ENCODE peak calls at places on chromosomes 6 and 20, in five cellular contexts. P is AG10803, Z is astrocyte of the spinal cord, F is neural progenitor cell, I is cardiac muscle cell. C is an unnamed sample.

GRCh38 chr20:9290331-9290730 is 221.4 kb downstream of the PLCB4 start:
- DNase-seq in P (no peak), Z (no peak), F (no peak), I (no peak), C (no peak)

GRCh38 chr20:19590382-19590781 is 167.7 kb upstream of the RIN2 start:
- DNase-seq in P (no peak), Z (no peak), F (no peak), I (no peak), C (no peak)

GRCh38 chr6:7615611-7616383 is 25.8 kb downstream of the SNRNP48 start:
- DNase-seq in P (peak), Z (peak), F (peak), I (peak), C (peak)

GRCh38 chr6:28589952-28590340 is 64.3 kb downstream of the GPX5 start:
- DNase-seq in P (no peak), Z (no peak), F (peak), I (no peak), C (no peak)

GRCh38 chr20:48791014-48791413 is 36.8 kb downstream of the PREX1 start:
- DNase-seq in P (no peak), Z (peak), F (no peak), I (no peak), C (peak)

GRCh38 chr6:39225946-39226437 is 3.3 kb downstream of the KCNK5 start:
- DNase-seq in P (no peak), Z (no peak), F (no peak), I (no peak), C (no peak)

GRCh38 chr6:140051521-140052455 is 677.3 kb upstream of the CITED2 start:
- DNase-seq in P (peak), Z (peak), F (no peak), I (no peak), C (peak)

GRCh38 chr20:13684566-13685222 is 46.0 kb upstream of the TASP1 start:
- DNase-seq in P (peak), Z (no peak), F (no peak), I (no peak), C (no peak)

GRCh38 chr6:40956871-40957270 is 82.2 kb downstream of the UNC5CL start:
- DNase-seq in P (peak), Z (no peak), F (peak), I (no peak), C (no peak)

GRCh38 chr6:34809914-34810882 is 18.3 kb downstream of the BLTP3A start:
- DNase-seq in P (no peak), Z (no peak), F (no peak), I (no peak), C (peak)

GRCh38 chr20:13610205-13610604 is 28.5 kb downstream of the TASP1 start:
- DNase-seq in P (no peak), Z (no peak), F (peak), I (peak), C (no peak)

GRCh38 chr6:1364791-1365190 is 24.6 kb upstream of the FOXF2 start:
- DNase-seq in P (peak), Z (no peak), F (no peak), I (no peak), C (no peak)

GRCh38 chr20:61768926-61769832 is 296.5 kb downstream of the TAF4 start:
- DNase-seq in P (no peak), Z (no peak), F (no peak), I (no peak), C (no peak)

GRCh38 chr6:98924647-98925046 is 23.1 kb downstream of the FBXL4 start:
- DNase-seq in P (no peak), Z (no peak), F (no peak), I (no peak), C (no peak)

GRCh38 chr6:5506575-5506974 is 245.3 kb downstream of the FARS2 start:
- DNase-seq in P (no peak), Z (no peak), F (no peak), I (no peak), C (no peak)

GRCh38 chr6:88662163-88662580 is 301.2 kb downstream of the RNGTT start:
- DNase-seq in P (no peak), Z (no peak), F (no peak), I (no peak), C (no peak)

GRCh38 chr20:1882026-1882425 is 13.2 kb upstream of the SIRPA start:
- DNase-seq in P (no peak), Z (no peak), F (no peak), I (no peak), C (no peak)

GRCh38 chr6:92072387-92072786 is 1347.0 kb downstream of the EPHA7 start:
- DNase-seq in P (no peak), Z (no peak), F (no peak), I (no peak), C (no peak)
- H3K4me3 ChIP-seq in P (no peak), Z (no peak), F (no peak), I (no peak), C (no peak)

DNA sequence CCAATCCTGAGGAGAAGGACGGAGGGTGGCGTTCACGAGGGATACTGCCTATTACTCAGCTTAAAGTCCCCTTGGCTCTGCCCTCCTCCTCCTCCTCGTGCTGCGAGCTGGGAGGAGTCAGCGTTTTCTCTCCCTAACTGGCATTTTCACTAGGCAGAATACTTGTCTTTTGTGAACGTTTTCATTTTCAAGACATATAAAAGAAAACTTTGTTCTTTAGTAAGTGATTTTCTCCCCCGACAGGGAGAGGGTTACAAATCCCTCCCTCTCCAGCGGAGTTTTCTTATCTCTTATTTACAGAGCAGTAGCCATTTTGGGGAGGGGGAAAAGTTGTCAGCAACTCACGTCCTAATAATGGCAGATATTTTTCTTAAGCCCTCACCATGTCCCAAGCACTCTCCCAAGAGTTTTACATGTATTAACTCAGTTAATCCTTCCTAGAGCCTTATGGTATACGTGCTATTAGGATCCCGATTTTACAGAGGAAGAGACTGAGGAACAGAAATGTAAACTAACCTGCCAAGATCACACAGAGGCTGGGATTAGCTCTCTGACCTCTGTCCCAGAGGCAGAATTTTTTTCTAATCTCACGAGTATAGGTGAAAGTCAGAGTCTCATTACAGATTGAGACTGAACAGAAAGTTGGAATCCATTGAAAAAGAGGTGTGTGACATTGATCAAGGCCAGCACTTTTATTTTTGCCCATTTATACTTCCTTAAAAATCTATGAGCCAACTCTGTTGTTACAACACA is 30.0 kb upstream of the ZNF217 start:
- DNase-seq in P (peak), Z (peak), F (peak), I (peak), C (peak)
- TF ChIP-seq CTCF in P (peak), Z (no peak), F (peak), I (peak), C (peak)

GRCh38 chr6:134238006-134238405 is 79.9 kb downstream of the SGK1 start:
- DNase-seq in P (no peak), Z (no peak), F (no peak), I (no peak), C (no peak)
- H3K4me3 ChIP-seq in P (no peak), Z (no peak), F (no peak), I (no peak), C (no peak)

GRCh38 chr6:112877134-112878100 is 530.3 kb downstream of the RFPL4B start:
- DNase-seq in P (peak), Z (peak), F (peak), I (no peak), C (peak)
- TF ChIP-seq CTCF in P (peak), Z (peak), F (no peak), I (peak), C (peak)

C was measured in choroid plexus epithelial cell.